ENCODE peak calls at places on chromosomes 4 and X, in nine cellular contexts. C is amniotic stem cell, B is GM13977, W is NCI-H1105, H is Peyer's patch, I is stromal cell of bone marrow, L is NCI-H446, M is tibial nerve, T is cortex of kidney. J is an unnamed sample.

GRCh38 chr4:3414421-3415279 is 27.1 kb upstream of the HGFAC start:
- DNase-seq in C (no peak), B (no peak), W (no peak), H (no peak), I (no peak), L (no peak), M (no peak), T (no peak), J (no peak)

GRCh38 chr4:87033902-87034301 is 99.1 kb downstream of the AFF1 start:
- DNase-seq in C (no peak), B (no peak), W (no peak), H (no peak), I (no peak), L (no peak), M (no peak), T (no peak), J (no peak)

GRCh38 chr4:8905773-8906667 is 34.4 kb upstream of the HMX1 start:
- DNase-seq in C (no peak), B (no peak), W (no peak), H (peak; percentile 38), I (no peak), L (no peak), M (no peak), T (no peak), J (no peak)

GRCh38 chr4:136424052-136424451 is 1108.2 kb downstream of the PCDH18 start:
- DNase-seq in C (no peak), B (no peak), W (peak; percentile 0), H (no peak), I (no peak), L (no peak), M (no peak), T (no peak), J (no peak)

GRCh38 chr4:138567696-138568095 is 325.5 kb upstream of the SLC7A11 start:
- DNase-seq in C (no peak), B (no peak), W (no peak), H (no peak), I (no peak), L (no peak), M (no peak), T (no peak), J (no peak)

GRCh38 chr4:142452132-142452855 is 393.8 kb downstream of the INPP4B start:
- DNase-seq in C (no peak), B (no peak), W (no peak), H (no peak), I (peak; percentile 28), L (peak; percentile 18), M (no peak), T (no peak), J (no peak)

GRCh38 chrX:72312311-72312940 is 6.7 kb upstream of the CITED1 start:
- DNase-seq in C (no peak), B (no peak), W (no peak), H (no peak), I (no peak), L (no peak), M (no peak), T (no peak), J (no peak)

GRCh38 chrX:70117738-70118137 is 15.5 kb upstream of the IGBP1 start:
- DNase-seq in C (no peak), B (no peak), W (no peak), H (no peak), I (no peak), L (no peak), M (no peak), T (no peak), J (no peak)

GRCh38 chrX:100636321-100636991 is at the start of gene TSPAN6:
- DNase-seq in C (peak; percentile 73), B (peak; percentile 60), W (peak; percentile 81), H (peak; percentile 88), I (peak; percentile 80), L (peak; percentile 91), M (peak; percentile 65), T (no peak), J (peak; percentile 64)

GRCh38 chr4:188534917-188535316 is 395.7 kb downstream of the TRIML1 start:
- DNase-seq in C (no peak), B (no peak), W (no peak), H (no peak), I (no peak), L (no peak), M (no peak), T (no peak), J (no peak)

GRCh38 chr4:23717528-23718248 is 172.2 kb downstream of the PPARGC1A start:
- DNase-seq in C (no peak), B (peak; percentile 27), W (no peak), H (no peak), I (no peak), L (peak; percentile 26), M (no peak), T (no peak), J (no peak)

J was measured in smooth muscle cell of the brain vasculature.